ENCODE peak calls at places on chromosomes 1 and 21, in six cellular contexts. M, Y, B, G, F and P are unnamed samples.

GRCh38 chr1:84698151-84698651 is 7.9 kb upstream of the SSX2IP start:
- DNase-seq in M (peak; percentile 90), Y (no peak), B (no peak), G (peak; percentile 83), F (no peak), P (peak; percentile 57)

GRCh38 chr1:69947837-69948236 is 257.5 kb downstream of the LRRC40 start:
- DNase-seq in M (peak; percentile 2), Y (no peak), B (no peak), G (no peak), F (no peak), P (peak; percentile 17)

GRCh38 chr1:216332462-216332861 is 90.8 kb downstream of the USH2A start:
- DNase-seq in M (no peak), Y (no peak), B (no peak), G (no peak), F (no peak), P (no peak)

GRCh38 chr21:34836103-34836932 is 167.5 kb downstream of the CLIC6 start:
- DNase-seq in M (peak; percentile 100), Y (no peak), B (no peak), G (peak; percentile 99), F (no peak), P (peak; percentile 98)

GRCh38 chr1:221174598-221174997 is 295.4 kb downstream of the HLX start:
- DNase-seq in M (no peak), Y (no peak), B (no peak), G (no peak), F (no peak), P (no peak)

GRCh38 chr1:232968965-232969364 is 18.6 kb downstream of the NTPCR start:
- DNase-seq in M (no peak), Y (no peak), B (no peak), G (no peak), F (no peak), P (no peak)

GRCh38 chr21:18529253-18529652 is 125.7 kb upstream of the TMPRSS15 start:
- DNase-seq in M (peak; percentile 7), Y (no peak), B (no peak), G (no peak), F (no peak), P (peak; percentile 96)

GRCh38 chr1:220808501-220809186 is 21.9 kb downstream of the MTARC1 start:
- DNase-seq in M (no peak), Y (no peak), B (no peak), G (no peak), F (no peak), P (peak; percentile 25)

GRCh38 chr1:103367186-103367585 is 158.3 kb upstream of the RNPC3 start:
- DNase-seq in M (no peak), Y (no peak), B (no peak), G (no peak), F (no peak), P (no peak)

GRCh38 chr1:212039622-212040021 is 4.1 kb downstream of the DTL start:
- DNase-seq in M (no peak), Y (no peak), B (no peak), G (no peak), F (no peak), P (peak; percentile 21)

GRCh38 chr1:54884135-54884586 is 2.8 kb downstream of the DHCR24 start:
- DNase-seq in M (peak; percentile 59), Y (no peak), B (no peak), G (no peak), F (no peak), P (no peak)

GRCh38 chr1:170176772-170177171 is 31.0 kb downstream of the NTMT2 start:
- DNase-seq in M (no peak), Y (no peak), B (no peak), G (no peak), F (no peak), P (no peak)

GRCh38 chr1:240237305-240237721 is 145.6 kb downstream of the FMN2 start:
- DNase-seq in M (peak; percentile 81), Y (no peak), B (no peak), G (peak; percentile 61), F (no peak), P (no peak)

GRCh38 chr1:167899253-167899681 is 14.7 kb downstream of the ADCY10 start:
- DNase-seq in M (no peak), Y (peak; percentile 48), B (peak; percentile 81), G (no peak), F (no peak), P (peak; percentile 36)

GRCh38 chr1:61442456-61443013 is 282.4 kb downstream of the TM2D1 start:
- DNase-seq in M (no peak), Y (no peak), B (no peak), G (no peak), F (no peak), P (no peak)

GRCh38 chr1:184610872-184611614 is 143.6 kb downstream of the EDEM3 start:
- DNase-seq in M (no peak), Y (no peak), B (no peak), G (no peak), F (no peak), P (no peak)

GRCh38 chr1:19405761-19406481 is 79.4 kb downstream of the CAPZB start:
- DNase-seq in M (peak; percentile 86), Y (no peak), B (no peak), G (no peak), F (no peak), P (no peak)

GRCh38 chr1:933603-933940 is 9.8 kb downstream of the SAMD11 start:
- DNase-seq in M (no peak), Y (no peak), B (no peak), G (no peak), F (no peak), P (no peak)

GRCh38 chr1:180964609-180965008 is 51.9 kb downstream of the KIAA1614 start:
- DNase-seq in M (no peak), Y (no peak), B (no peak), G (no peak), F (no peak), P (no peak)

DNA sequence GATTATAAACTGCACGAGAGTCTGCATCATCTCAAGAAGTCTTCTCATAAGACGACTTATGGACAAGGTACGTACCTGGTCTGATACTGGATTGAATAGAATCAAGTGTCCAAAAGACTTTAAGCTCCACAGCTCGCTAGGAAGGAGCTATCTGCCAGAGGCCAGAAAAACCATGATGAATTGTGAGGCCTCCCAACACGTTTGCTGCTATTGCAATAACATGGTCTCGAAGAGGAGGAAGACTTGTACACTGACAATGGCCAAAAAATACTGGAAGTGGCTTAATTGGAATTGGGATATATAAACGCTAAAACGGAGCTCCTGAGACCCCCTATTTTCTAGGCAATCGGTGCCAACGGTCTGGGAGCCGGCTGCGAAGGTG is 534 bp downstream of the DNAJC28 start:
- DNase-seq in M (no peak), Y (no peak), B (no peak), G (no peak), F (no peak), P (no peak)
- TF ChIP-seq CTCF in M (no peak), Y (no peak), B (no peak), G (no peak), F (no peak), P (no peak)

DNA sequence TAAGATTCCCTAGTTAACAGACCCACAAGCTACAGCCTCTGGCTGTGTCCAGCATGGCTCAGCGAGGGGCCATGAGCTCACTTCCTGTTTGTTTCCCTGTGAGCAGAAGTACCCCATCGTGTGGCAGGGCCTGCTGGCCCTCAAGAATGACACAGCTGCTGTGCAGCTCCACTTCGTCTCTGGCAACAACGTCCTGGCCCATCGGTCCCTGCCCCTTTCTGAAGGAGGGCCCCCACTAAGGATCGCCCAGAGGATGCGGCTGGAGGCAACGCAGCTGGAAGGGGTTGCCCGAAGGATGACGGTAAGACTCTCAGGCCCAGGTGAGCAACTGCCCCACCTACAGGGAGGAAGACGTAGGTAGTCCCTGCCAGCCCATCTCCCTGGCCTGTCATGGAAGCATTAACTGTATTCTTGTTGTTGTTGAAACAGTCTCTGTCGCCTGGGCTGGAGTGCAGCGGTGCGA is 38.2 kb downstream of the ZBTB17 start:
- DNase-seq in M (no peak), Y (no peak), B (no peak), G (no peak), F (no peak), P (peak; percentile 26)
- TF ChIP-seq CTCF in M (no peak), Y (peak; percentile 15), B (no peak), G (peak; percentile 42), F (no peak), P (no peak)

GRCh38 chr1:156124557-156125483 is 10.3 kb downstream of the LMNA start:
- DNase-seq in M (peak; percentile 66), Y (no peak), B (peak; percentile 64), G (no peak), F (peak; percentile 53), P (peak; percentile 80)
- TF ChIP-seq CTCF in M (no peak), Y (no peak), B (no peak), G (no peak), F (no peak), P (no peak)

GRCh38 chr1:43936470-43937151 is 3.0 kb downstream of the ARTN start:
- DNase-seq in M (peak; percentile 36), Y (peak; percentile 43), B (no peak), G (no peak), F (no peak), P (no peak)
- TF ChIP-seq CTCF in M (no peak), Y (no peak), B (no peak), G (peak; percentile 10), F (no peak), P (no peak)